ENCODE peak calls at places on chromosomes 11 and 22, in five cellular contexts. Z is heart right ventricle, T is WTC11, W is ascending aorta, L is spleen. C is an unnamed sample.
A peak's percentile ranks its signal among the peaks of the same experiment; 100 is the strongest.

GRCh38 chr22:35349704-35350538 is 31.0 kb upstream of the HMOX1 start:
- DNase-seq in Z (no peak), T (no peak), W (no peak), L (peak; percentile 82), C (no peak)

GRCh38 chr11:120511804-120512726 is 517 bp downstream of the GRIK4 start:
- DNase-seq in Z (no peak), T (peak; percentile 45), W (peak; percentile 58), L (peak; percentile 74), C (no peak)

GRCh38 chr11:59960502-59961381 is 3.1 kb upstream of the OOSP4A start:
- DNase-seq in Z (no peak), T (no peak), W (no peak), L (no peak), C (no peak)

GRCh38 chr11:120900642-120901041 is 123.3 kb upstream of the TBCEL start:
- DNase-seq in Z (no peak), T (no peak), W (no peak), L (peak; percentile 54), C (no peak)

GRCh38 chr11:102389253-102389652 is 42.2 kb downstream of the BIRC2 start:
- DNase-seq in Z (no peak), T (no peak), W (no peak), L (no peak), C (peak; percentile 26)

GRCh38 chr22:32949719-32950118 is 108.5 kb downstream of the SYN3 start:
- DNase-seq in Z (no peak), T (no peak), W (no peak), L (no peak), C (no peak)

GRCh38 chr22:30609260-30610185 is 2.5 kb downstream of the TCN2 start:
- DNase-seq in Z (no peak), T (no peak), W (peak; percentile 76), L (no peak), C (peak; percentile 63)

GRCh38 chr22:21726650-21727049 is 8.9 kb downstream of the YPEL1 start:
- DNase-seq in Z (no peak), T (peak; percentile 72), W (no peak), L (no peak), C (no peak)

GRCh38 chr11:43532046-43532445 is 148.5 kb upstream of the HSD17B12 start:
- DNase-seq in Z (no peak), T (no peak), W (no peak), L (no peak), C (no peak)

GRCh38 chr11:721347-721912 is 15.4 kb downstream of the EPS8L2 start:
- DNase-seq in Z (no peak), T (no peak), W (no peak), L (peak; percentile 76), C (no peak)

GRCh38 chr11:111814106-111814505 is 47.9 kb upstream of the PPP2R1B start:
- DNase-seq in Z (no peak), T (no peak), W (no peak), L (no peak), C (no peak)

GRCh38 chr22:17087176-17088131 is 2.7 kb downstream of the IL17RA start:
- DNase-seq in Z (no peak), T (no peak), W (no peak), L (no peak), C (no peak)

GRCh38 chr22:41284465-41284864 is 1.5 kb downstream of the RANGAP1 start:
- DNase-seq in Z (no peak), T (no peak), W (no peak), L (no peak), C (no peak)

GRCh38 chr11:25547293-25547692 is 784.6 kb upstream of the ANO3 start:
- DNase-seq in Z (no peak), T (no peak), W (no peak), L (no peak), C (no peak)

GRCh38 chr11:100908746-100909145 is 220.9 kb downstream of the PGR start:
- DNase-seq in Z (no peak), T (no peak), W (no peak), L (no peak), C (no peak)

GRCh38 chr11:131370090-131370751 is at the start of gene NTM:
- DNase-seq in Z (peak; percentile 32), T (no peak), W (no peak), L (no peak), C (peak; percentile 6)

GRCh38 chr11:111729441-111729840 is 36.7 kb downstream of the PPP2R1B start:
- DNase-seq in Z (no peak), T (no peak), W (no peak), L (no peak), C (no peak)

GRCh38 chr11:130424613-130425140 is 3.7 kb downstream of the ADAMTS8 start:
- DNase-seq in Z (no peak), T (no peak), W (no peak), L (no peak), C (no peak)

GRCh38 chr11:28759311-28759710 is 651.1 kb downstream of the METTL15 start:
- DNase-seq in Z (no peak), T (no peak), W (no peak), L (no peak), C (peak; percentile 80)

GRCh38 chr11:68508425-68508824 is 47.9 kb downstream of the PPP6R3 start:
- DNase-seq in Z (no peak), T (no peak), W (no peak), L (no peak), C (no peak)

GRCh38 chr11:94604496-94604895 is 37.3 kb downstream of the PIWIL4 start:
- DNase-seq in Z (no peak), T (no peak), W (no peak), L (no peak), C (peak; percentile 16)

GRCh38 chr11:94603587-94603986 is 36.4 kb downstream of the PIWIL4 start:
- DNase-seq in Z (no peak), T (no peak), W (no peak), L (no peak), C (no peak)

GRCh38 chr11:94597896-94598295 is 30.7 kb downstream of the PIWIL4 start:
- DNase-seq in Z (no peak), T (no peak), W (no peak), L (no peak), C (no peak)

GRCh38 chr11:94599510-94599909 is 32.3 kb downstream of the PIWIL4 start:
- DNase-seq in Z (no peak), T (no peak), W (no peak), L (no peak), C (no peak)

DNA sequence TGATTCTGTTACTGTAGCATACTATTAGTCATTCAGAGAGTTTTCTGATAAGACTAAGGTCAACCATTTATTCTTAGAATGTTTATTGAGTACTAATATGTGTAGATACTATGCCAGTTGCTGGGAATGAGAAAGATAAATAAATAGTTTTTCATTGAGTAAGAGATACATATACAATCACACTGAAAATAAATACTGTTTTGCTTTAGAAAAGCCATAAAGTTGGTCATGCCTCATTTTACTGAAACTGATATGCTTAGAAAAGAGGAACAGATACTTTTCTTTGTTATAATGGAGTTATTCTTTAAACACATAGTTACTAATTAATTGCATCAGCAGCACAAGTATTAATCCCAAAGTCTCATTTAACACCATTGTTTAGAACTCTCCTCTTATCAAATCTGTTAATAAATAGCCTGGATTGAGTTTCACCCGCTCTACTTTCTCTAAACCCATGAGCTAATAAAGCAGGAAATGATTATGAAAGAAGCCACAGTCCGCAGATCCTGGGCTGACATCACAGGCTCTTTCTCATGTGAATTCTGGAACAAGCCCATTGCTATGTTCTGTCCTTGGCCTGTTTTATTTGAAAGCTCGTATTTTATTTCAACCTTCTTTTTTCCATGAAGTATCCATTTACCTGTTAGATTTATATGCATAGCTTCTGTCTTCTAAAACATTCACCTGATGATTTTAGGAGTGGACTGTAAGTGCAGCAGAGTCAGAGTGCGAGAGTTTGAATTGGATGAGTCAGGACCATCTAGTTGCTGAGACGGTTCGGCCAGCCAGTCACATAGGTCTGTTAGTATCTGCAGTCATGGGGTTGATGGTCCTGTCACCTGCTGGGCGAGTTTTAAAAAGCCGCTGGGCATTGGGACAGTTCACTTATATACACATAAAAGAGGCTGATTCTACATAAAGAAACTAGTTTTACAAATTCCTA is 35.5 kb downstream of the PIWIL4 start:
- DNase-seq in Z (peak; percentile 22), T (peak; percentile 42), W (peak; percentile 74), L (no peak), C (peak; percentile 60)
- TF ChIP-seq CTCF in Z (no peak), T (no peak), W (no peak), L (no peak), C (no peak)

GRCh38 chr11:2928605-2929510 is at the start of gene PHLDA2:
- DNase-seq in Z (peak; percentile 60), T (peak; percentile 61), W (peak; percentile 82), L (peak; percentile 84), C (peak; percentile 65)
- TF ChIP-seq CTCF in Z (no peak), T (no peak), W (no peak), L (no peak), C (no peak)

GRCh38 chr11:61281581-61282250 is 13.4 kb downstream of the VWCE start:
- DNase-seq in Z (peak; percentile 42), T (peak; percentile 91), W (no peak), L (no peak), C (peak; percentile 86)

GRCh38 chr11:61280883-61281580 is 14.1 kb downstream of the VWCE start:
- DNase-seq in Z (no peak), T (no peak), W (no peak), L (no peak), C (no peak)

GRCh38 chr11:61277186-61277972 is 17.7 kb downstream of the VWCE start:
- DNase-seq in Z (no peak), T (no peak), W (no peak), L (no peak), C (no peak)

GRCh38 chr11:61277973-61278565 is 17.0 kb downstream of the VWCE start:
- DNase-seq in Z (no peak), T (no peak), W (no peak), L (no peak), C (no peak)

DNA sequence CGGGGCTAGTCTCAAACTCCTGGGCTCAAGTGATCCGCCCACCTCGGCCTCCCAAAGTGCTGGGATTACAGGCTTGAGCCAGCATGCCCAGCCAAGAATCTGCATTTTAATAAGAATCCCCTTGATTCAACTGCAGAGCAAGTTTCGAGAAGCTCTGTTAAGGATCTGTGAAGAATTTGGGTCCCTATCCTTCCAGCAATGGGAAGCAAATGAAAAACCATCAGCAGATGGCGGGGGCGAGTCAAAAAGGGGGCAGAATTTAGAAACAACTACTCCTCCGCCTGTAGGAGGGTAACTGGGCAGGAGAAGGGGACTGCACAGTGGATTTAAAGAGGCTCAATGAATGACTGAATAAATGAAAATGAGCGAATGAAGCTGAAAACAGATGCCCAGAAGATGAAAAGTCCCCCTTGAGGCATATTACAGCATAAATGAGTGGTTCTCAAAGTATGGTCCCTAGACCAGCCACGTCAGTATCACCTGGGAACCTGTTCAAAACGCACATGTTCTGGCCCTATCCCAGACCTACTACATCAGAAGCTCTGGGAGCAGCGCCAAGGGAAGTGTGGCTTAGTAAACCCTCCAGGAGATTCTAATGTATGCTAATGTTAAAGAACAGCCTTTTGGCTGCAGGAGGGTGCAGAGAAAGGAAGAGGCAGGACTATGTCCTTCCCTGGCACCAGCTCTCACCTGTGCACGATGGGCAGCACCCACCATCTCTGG is 15.0 kb downstream of the VWCE start:
- DNase-seq in Z (no peak), T (no peak), W (no peak), L (no peak), C (peak; percentile 100)
- TF ChIP-seq CTCF in Z (no peak), T (no peak), W (no peak), L (no peak), C (peak; percentile 60)

GRCh38 chr11:20035375-20035700 is 124.9 kb downstream of the DBX1 start:
- DNase-seq in Z (no peak), T (no peak), W (no peak), L (no peak), C (no peak)

GRCh38 chr11:20036625-20037335 is 123.5 kb downstream of the DBX1 start:
- DNase-seq in Z (no peak), T (no peak), W (no peak), L (no peak), C (no peak)

GRCh38 chr11:20034941-20035340 is 125.3 kb downstream of the DBX1 start:
- DNase-seq in Z (no peak), T (no peak), W (no peak), L (no peak), C (no peak)

GRCh38 chr11:20037358-20037757 is 122.9 kb downstream of the DBX1 start:
- DNase-seq in Z (no peak), T (no peak), W (no peak), L (no peak), C (no peak)

GRCh38 chr11:20035701-20036601 is 124.3 kb downstream of the DBX1 start:
- DNase-seq in Z (no peak), T (no peak), W (no peak), L (no peak), C (peak; percentile 94)
- TF ChIP-seq CTCF in Z (no peak), T (no peak), W (no peak), L (no peak), C (peak; percentile 51)